ENCODE peak calls at places on chromosomes 6 and 20, in eight cellular contexts. L is neuronal stem cell; K is CD8-positive, alpha-beta T cell; X is CD8-positive, alpha-beta memory T cell; F is Peyer's patch; U is A549; I is psoas muscle; N is breast epithelium. Q is an unnamed sample.

GRCh38 chr6:159953091-159953581 is 15.7 kb upstream of the IGF2R start:
- DNase-seq in L (no peak), K (no peak), X (no peak), F (no peak), U (no peak), I (peak), N (no peak), Q (no peak)

GRCh38 chr6:41894366-41895299 is 542 bp downstream of the USP49 start:
- DNase-seq in L (no peak), K (no peak), X (no peak), F (no peak), U (no peak), I (no peak), N (no peak), Q (peak)

GRCh38 chr6:21597706-21598273 is 4.2 kb downstream of the SOX4 start:
- DNase-seq in L (no peak), K (no peak), X (no peak), F (no peak), U (no peak), I (no peak), N (peak), Q (no peak)

GRCh38 chr6:101779051-101779844 is 385.7 kb downstream of the GRIK2 start:
- DNase-seq in L (no peak), K (no peak), X (no peak), F (no peak), U (no peak), I (no peak), N (no peak), Q (no peak)

GRCh38 chr6:44631968-44632367 is 244.5 kb downstream of the CDC5L start:
- DNase-seq in L (no peak), K (no peak), X (no peak), F (no peak), U (no peak), I (no peak), N (no peak), Q (no peak)

GRCh38 chr6:102223942-102224341 is 830.4 kb downstream of the GRIK2 start:
- DNase-seq in L (no peak), K (no peak), X (no peak), F (no peak), U (no peak), I (no peak), N (no peak), Q (no peak)

GRCh38 chr20:32902456-32903420 is 44.0 kb downstream of the EFCAB8 start:
- DNase-seq in L (peak), K (peak), X (peak), F (peak), U (peak), I (peak), N (no peak), Q (peak)

GRCh38 chr6:100464910-100465700 is at the start of gene SIM1:
- DNase-seq in L (peak), K (no peak), X (no peak), F (no peak), U (no peak), I (peak), N (peak), Q (no peak)

GRCh38 chr20:58523916-58524315 is 8.7 kb upstream of the APCDD1L start:
- DNase-seq in L (no peak), K (no peak), X (no peak), F (no peak), U (no peak), I (no peak), N (no peak), Q (no peak)

GRCh38 chr6:43996614-43997341 is 130.5 kb downstream of the MRPL14 start:
- DNase-seq in L (no peak), K (no peak), X (no peak), F (no peak), U (no peak), I (no peak), N (no peak), Q (no peak)

GRCh38 chr6:53168516-53169257 is 20.0 kb upstream of the GCM1 start:
- DNase-seq in L (no peak), K (no peak), X (no peak), F (no peak), U (no peak), I (no peak), N (no peak), Q (no peak)

GRCh38 chr6:68730291-68731054 is 95.4 kb downstream of the ADGRB3 start:
- DNase-seq in L (no peak), K (no peak), X (no peak), F (no peak), U (no peak), I (no peak), N (no peak), Q (no peak)

GRCh38 chr6:16345449-16346330 is 107.3 kb downstream of the GMPR start:
- DNase-seq in L (no peak), K (no peak), X (no peak), F (no peak), U (peak), I (peak), N (no peak), Q (no peak)
- H3K27ac ChIP-seq in L (peak), K (no peak), X (no peak), F (no peak), U (peak), I (peak), N (peak), Q (no peak)

DNA sequence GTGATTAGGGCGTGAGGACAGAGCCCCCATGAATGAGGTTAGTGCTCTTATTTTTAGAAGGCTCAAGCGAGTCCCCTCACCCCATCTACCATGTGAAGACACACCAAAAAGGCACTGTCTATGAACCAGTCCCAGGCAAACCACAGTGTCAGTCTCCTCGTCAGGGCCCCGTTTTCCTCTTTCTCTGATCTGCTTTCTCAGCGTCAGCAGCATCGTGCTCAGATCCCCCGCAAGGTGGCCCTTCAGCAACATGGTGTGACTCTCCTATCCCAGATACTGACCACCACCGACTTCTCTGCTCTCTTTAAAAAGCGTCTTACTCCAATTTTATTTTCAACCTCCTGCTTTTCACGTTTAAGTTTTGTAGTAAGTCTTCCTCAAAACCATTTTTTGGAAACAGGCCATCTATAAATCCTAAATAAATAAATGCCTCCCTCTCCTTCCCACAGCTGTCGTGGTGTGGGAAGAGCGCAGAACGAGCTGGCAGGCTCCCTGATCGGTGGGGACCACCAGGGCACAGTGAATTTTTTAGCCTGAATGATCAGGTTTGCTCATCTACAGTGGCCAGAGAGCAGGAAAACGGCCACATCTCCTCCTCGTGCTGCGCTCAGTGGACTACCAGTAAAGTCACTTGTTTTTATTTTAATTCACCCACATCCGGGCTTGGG is 113.1 kb downstream of the BMP7 start:
- DNase-seq in L (no peak), K (no peak), X (no peak), F (no peak), U (no peak), I (no peak), N (no peak), Q (no peak)
- H3K27ac ChIP-seq in L (no peak), K (no peak), X (no peak), F (no peak), U (no peak), I (no peak), N (no peak), Q (no peak)

GRCh38 chr20:4150095-4150492 is 134.7 kb upstream of the RNF24 start:
- DNase-seq in L (no peak), K (no peak), X (no peak), F (no peak), U (peak), I (no peak), N (no peak), Q (no peak)
- H3K27ac ChIP-seq in L (no peak), K (no peak), X (no peak), F (no peak), U (peak), I (no peak), N (no peak), Q (peak)

DNA sequence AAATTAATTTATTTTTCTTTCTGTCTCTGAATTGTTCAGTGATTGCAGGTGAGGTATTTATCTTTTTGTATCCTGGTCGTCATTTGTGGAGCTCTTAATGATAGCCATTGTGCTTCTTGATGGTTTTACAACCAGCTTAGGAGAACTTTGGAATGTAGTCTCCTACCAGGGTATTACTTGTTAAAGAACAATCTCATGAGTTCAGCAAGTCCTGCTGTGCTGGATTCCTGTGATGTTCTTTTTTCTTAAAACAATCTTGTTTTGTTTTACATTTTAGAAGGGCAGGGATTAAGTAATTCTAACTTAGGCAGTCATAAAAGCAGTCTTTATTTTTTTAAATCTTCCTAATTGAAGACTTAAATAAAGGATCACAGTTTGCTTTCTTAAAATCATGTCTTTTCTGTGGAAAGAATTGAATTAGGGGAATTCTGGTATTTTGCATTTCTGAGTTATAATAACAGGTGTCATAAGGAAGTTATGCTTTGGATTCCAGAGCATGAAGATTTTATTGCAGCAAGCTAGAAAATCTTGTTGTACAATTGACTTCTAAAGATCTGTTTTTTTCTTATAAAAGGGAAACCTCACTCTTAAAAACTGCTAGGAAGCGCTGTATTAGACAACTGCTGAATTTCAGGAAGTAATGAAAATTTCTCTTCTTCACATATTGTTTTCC is 23.7 kb downstream of the RIOK1 start:
- DNase-seq in L (peak), K (no peak), X (no peak), F (no peak), U (no peak), I (no peak), N (no peak), Q (no peak)
- H3K27ac ChIP-seq in L (no peak), K (no peak), X (no peak), F (no peak), U (no peak), I (no peak), N (no peak), Q (no peak)

GRCh38 chr6:8664070-8664469 is 228.7 kb upstream of the SLC35B3 start:
- DNase-seq in L (no peak), K (no peak), X (no peak), F (no peak), U (no peak), I (no peak), N (no peak), Q (no peak)

GRCh38 chr6:8657522-8657921 is 222.2 kb upstream of the SLC35B3 start:
- DNase-seq in L (no peak), K (no peak), X (no peak), F (no peak), U (no peak), I (no peak), N (no peak), Q (no peak)

GRCh38 chr6:8655670-8656454 is 220.5 kb upstream of the SLC35B3 start:
- DNase-seq in L (no peak), K (no peak), X (no peak), F (no peak), U (no peak), I (no peak), N (no peak), Q (no peak)

GRCh38 chr6:8658391-8658790 is 223.0 kb upstream of the SLC35B3 start:
- DNase-seq in L (no peak), K (no peak), X (no peak), F (no peak), U (no peak), I (no peak), N (no peak), Q (no peak)

DNA sequence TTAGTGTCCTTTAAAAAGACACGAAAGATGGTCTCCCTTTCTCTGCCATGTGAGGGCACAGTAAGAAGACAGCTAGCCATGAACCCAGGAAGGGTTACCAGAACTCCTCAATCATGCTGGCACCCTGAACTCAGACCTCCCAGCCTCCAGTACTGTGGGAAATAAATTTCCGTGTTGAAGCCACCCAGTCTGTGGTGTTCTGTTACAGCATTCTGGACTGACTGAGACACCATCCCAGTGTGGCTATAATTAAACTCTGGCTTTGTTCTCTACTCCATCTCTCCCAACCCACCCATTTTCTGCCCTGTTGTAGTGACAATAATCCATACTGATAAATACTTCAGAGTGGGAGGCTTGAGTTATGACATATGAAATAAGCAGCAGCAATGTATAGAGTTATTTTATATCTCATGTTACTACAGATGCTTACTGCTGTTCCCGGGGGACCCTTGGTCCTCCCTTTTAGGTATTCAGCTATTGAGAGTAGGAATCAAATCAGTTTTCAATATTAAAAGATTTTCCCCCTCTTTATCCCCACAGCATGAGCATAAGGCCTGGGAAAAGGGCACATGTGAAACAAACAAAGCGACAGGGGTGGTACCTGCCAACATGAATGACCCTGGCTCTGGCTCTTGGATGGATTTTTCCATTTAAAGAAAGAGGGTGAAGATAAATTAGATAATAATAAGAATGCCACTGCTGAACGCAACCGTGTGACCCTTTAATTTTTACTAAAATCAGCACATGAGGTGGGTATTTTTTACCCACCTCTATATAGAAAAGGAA is 224.3 kb upstream of the SLC35B3 start:
- DNase-seq in L (no peak), K (no peak), X (no peak), F (no peak), U (no peak), I (no peak), N (no peak), Q (no peak)
- H3K27ac ChIP-seq in L (no peak), K (no peak), X (no peak), F (no peak), U (no peak), I (no peak), N (no peak), Q (no peak)

GRCh38 chr6:153087436-153087835 is 43.6 kb downstream of the RGS17 start:
- DNase-seq in L (no peak), K (no peak), X (no peak), F (no peak), U (no peak), I (no peak), N (no peak), Q (no peak)

GRCh38 chr6:153086225-153086990 is 44.7 kb downstream of the RGS17 start:
- DNase-seq in L (no peak), K (no peak), X (no peak), F (no peak), U (no peak), I (no peak), N (no peak), Q (no peak)

GRCh38 chr6:153088796-153089195 is 42.3 kb downstream of the RGS17 start:
- DNase-seq in L (no peak), K (no peak), X (no peak), F (no peak), U (peak), I (no peak), N (no peak), Q (no peak)

GRCh38 chr6:153092082-153093013 is 38.7 kb downstream of the RGS17 start:
- DNase-seq in L (no peak), K (no peak), X (no peak), F (no peak), U (peak), I (no peak), N (no peak), Q (no peak)

GRCh38 chr6:153090241-153090930 is 40.7 kb downstream of the RGS17 start:
- DNase-seq in L (no peak), K (no peak), X (no peak), F (no peak), U (peak), I (no peak), N (no peak), Q (no peak)
- H3K27ac ChIP-seq in L (no peak), K (no peak), X (no peak), F (no peak), U (peak), I (no peak), N (no peak), Q (no peak)

GRCh38 chr6:26028753-26029569 is 58.3 kb upstream of the HFE start:
- DNase-seq in L (no peak), K (no peak), X (no peak), F (no peak), U (peak), I (no peak), N (no peak), Q (no peak)
- H3K27ac ChIP-seq in L (peak), K (no peak), X (peak), F (no peak), U (peak), I (no peak), N (no peak), Q (no peak)

Q was measured in caudate nucleus.